ENCODE peak calls at places on chromosomes 5 and 9, in ten cellular contexts. R is CD8-positive, alpha-beta T cell; E is T1000; A is NCI-H226; I is GM12865; G is neural crest cell; V is tibial artery; W is NCI-H1417 treated with DMSO at 0.1 percent for 48 hours; K is left colon; X is A549. S is an unnamed sample.

GRCh38 chr5:171755354-171755821 is 30.2 kb upstream of the SMIM23 start:
- DNase-seq in G (no peak), K (no peak), R (no peak), A (peak), W (no peak), I (no peak), E (no peak), V (no peak), X (no peak), S (no peak)

GRCh38 chr9:90921104-90921503 is 119.5 kb downstream of the SYK start:
- DNase-seq in E (no peak), K (no peak), X (no peak), G (no peak), R (no peak), V (peak), A (no peak), I (no peak), W (no peak), S (no peak)

GRCh38 chr5:152560508-152561137 is 155.5 kb upstream of the NMUR2 start:
- DNase-seq in G (peak), V (peak), W (no peak), R (no peak), E (no peak), K (peak), A (no peak), X (peak), I (peak), S (peak)

GRCh38 chr5:16742938-16743337 is 126.1 kb upstream of the RETREG1 start:
- DNase-seq in V (no peak), W (no peak), G (no peak), R (no peak), I (no peak), K (no peak), E (no peak), X (no peak), A (no peak), S (no peak)

GRCh38 chr9:108445431-108446018 is 410.3 kb downstream of the ACTL7B start:
- DNase-seq in X (no peak), E (no peak), W (no peak), A (no peak), K (no peak), V (no peak), R (no peak), I (no peak), G (peak), S (no peak)

GRCh38 chr5:107889387-107889786 is 218.7 kb upstream of the EFNA5 start:
- DNase-seq in W (no peak), I (no peak), G (no peak), K (no peak), E (no peak), X (no peak), R (no peak), A (no peak), V (no peak), S (no peak)

GRCh38 chr5:53010819-53011218 is 21.7 kb downstream of the ITGA2 start:
- DNase-seq in G (no peak), A (no peak), E (no peak), V (no peak), W (no peak), X (no peak), R (no peak), K (no peak), I (no peak), S (no peak)

GRCh38 chr9:79432485-79432884 is 139.3 kb upstream of the TLE4 start:
- DNase-seq in R (no peak), A (no peak), I (no peak), K (no peak), X (peak), W (no peak), G (no peak), V (no peak), E (no peak), S (no peak)

GRCh38 chr5:76608833-76609232 is 14.4 kb downstream of the F2RL2 start:
- DNase-seq in W (no peak), X (no peak), A (peak), G (no peak), V (no peak), R (no peak), I (peak), K (no peak), E (no peak), S (no peak)

GRCh38 chr9:135038826-135039225 is 48.6 kb upstream of the OLFM1 start:
- DNase-seq in V (no peak), X (no peak), W (no peak), A (no peak), K (no peak), I (no peak), R (no peak), G (no peak), E (no peak), S (no peak)

GRCh38 chr5:105616599-105616998 is 2054.0 kb upstream of the NUDT12 start:
- DNase-seq in A (no peak), X (no peak), W (no peak), I (no peak), V (no peak), G (no peak), K (no peak), E (no peak), R (no peak), S (no peak)

GRCh38 chr5:100479079-100479688 is 56.0 kb upstream of the FAM174A start:
- DNase-seq in I (peak), V (no peak), E (no peak), W (peak), G (no peak), X (no peak), K (no peak), R (no peak), A (no peak), S (no peak)

GRCh38 chr9:12884736-12885395 is 110.0 kb downstream of the LURAP1L start:
- DNase-seq in W (no peak), E (no peak), X (peak), I (peak), K (no peak), R (no peak), A (peak), G (no peak), V (no peak), S (no peak)